ENCODE peak calls at places on chromosomes 12 and 14, in seven cellular contexts. E is ovary, K is adrenal gland, U is H1, C is neural progenitor cell, O is body of pancreas, Y is fibroblast of lung. S is an unnamed sample. For H3K36me3, the result is how much of the 10 kb centered on the place peaks cover.

GRCh38 chr12:89156862-89157262 is 195.4 kb downstream of the DUSP6 start:
- DNase-seq in K (no peak), E (no peak), Y (no peak), O (no peak), C (no peak), U (no peak), S (no peak)

GRCh38 chr12:53044052-53044581 is 5.7 kb upstream of the TNS2 start:
- DNase-seq in Y (no peak), U (no peak), E (peak), O (no peak), C (no peak), K (peak), S (no peak)

GRCh38 chr12:79531547-79531946 is 159.2 kb downstream of the PAWR start:
- DNase-seq in E (no peak), U (no peak), O (no peak), Y (no peak), K (no peak), C (no peak), S (no peak)

GRCh38 chr14:53214384-53214783 is 61.3 kb upstream of the DDHD1 start:
- DNase-seq in O (no peak), Y (no peak), E (peak), K (no peak), U (no peak), C (peak), S (no peak)

GRCh38 chr12:13780453-13780852 is 200.9 kb downstream of the GRIN2B start:
- DNase-seq in Y (no peak), E (no peak), O (no peak), U (no peak), C (no peak), K (no peak), S (no peak)

GRCh38 chr14:41285193-41285748 is 321.4 kb upstream of the LRFN5 start:
- DNase-seq in E (no peak), Y (peak), U (peak), O (peak), C (peak), K (peak), S (no peak)

GRCh38 chr12:10503460-10503859 is 2.2 kb upstream of the EIF2S3B start:
- DNase-seq in U (no peak), E (no peak), Y (no peak), O (no peak), K (no peak), C (no peak), S (no peak)

GRCh38 chr14:58865520-58866281 is 227.9 kb downstream of the DACT1 start:
- DNase-seq in Y (peak), K (no peak), E (no peak), C (no peak), U (no peak), O (no peak), S (no peak)

DNA sequence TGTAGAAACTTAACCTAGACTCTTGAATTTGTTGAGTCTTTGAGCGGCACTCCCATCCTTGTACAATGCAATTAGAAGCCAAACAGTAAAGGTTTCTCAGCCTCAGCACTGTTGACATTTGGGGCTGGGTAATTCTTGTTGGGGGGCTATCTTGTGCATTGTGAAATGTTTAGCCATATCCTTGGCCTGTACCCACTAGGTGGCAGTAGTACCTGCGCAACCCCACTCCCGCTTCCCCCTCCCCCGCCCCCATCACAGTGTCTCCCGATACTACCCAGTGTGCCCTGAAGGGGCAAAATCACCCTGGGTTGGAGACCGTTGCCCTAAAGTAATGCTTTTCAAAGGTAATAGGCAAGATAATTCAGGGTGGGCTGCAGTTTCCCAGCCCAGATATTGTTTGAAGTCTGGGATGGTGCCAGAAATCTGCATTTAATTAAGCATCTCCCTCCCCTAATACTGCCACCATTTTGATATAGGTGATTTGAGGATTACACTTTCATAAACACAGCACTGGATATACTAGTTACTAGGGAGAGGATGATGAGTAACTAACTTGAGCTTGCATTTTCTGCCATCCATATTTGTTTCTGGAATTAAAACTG is 1.8 kb downstream of the COX6A1 start:
- DNase-seq in Y (peak), K (peak), C (peak), O (peak), E (no peak), U (peak), S (peak)
- H3K4me3 ChIP-seq in Y (no peak), K (no peak), C (peak), O (no peak), E (no peak), U (no peak), S (peak)

DNA sequence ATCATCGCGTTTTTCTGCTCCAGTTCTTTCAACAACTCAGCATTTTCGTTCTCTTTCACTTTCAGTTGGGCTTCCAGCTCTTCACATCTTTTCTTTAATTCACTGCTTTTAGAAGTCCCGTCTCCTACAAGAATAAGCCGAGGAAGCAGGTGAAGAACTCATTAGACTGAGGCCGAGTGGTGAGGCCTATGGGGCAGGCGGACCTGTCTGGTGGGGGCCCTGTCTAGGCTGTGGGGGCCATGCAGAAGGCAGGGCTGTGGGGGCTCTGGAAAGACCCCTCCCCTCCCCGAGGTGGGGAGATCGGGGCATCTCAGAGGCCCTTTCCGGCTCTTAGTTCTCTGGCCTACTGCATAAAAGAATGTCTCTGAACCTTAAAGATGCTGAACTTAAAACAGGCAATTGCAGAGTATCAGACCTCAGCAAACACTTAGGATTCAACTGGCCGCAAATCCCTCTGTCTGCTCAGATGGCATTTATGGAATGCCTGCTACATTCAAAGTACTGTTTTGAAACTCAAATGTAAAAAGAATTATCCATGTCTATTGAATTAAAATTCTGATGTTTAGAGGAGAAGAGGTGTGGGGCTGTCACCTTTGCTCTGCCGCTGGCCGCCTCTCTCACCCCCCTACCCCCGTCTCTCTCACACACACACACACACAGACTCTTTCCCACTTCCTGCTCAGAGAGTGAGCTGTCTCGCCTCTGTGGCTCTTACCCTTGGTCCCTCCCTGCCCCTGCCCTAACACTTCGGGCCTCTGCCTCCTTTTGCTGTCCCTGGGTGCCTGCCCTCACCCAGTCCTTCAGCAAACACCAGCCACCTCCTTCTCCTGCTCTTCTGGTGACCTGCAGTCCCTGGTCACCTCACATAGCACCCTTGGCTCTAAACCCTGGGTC is 34.7 kb downstream of the CCDC92 start:
- DNase-seq in C (no peak), Y (no peak), O (no peak), E (no peak), K (no peak), U (no peak), S (no peak)
- H3K36me3 ChIP-seq in C (under half), Y (under half), O (under half), E (under half), K (under half), U (under half), S (under half)

GRCh38 chr14:104729835-104730181 is 5.8 kb downstream of the ADSS1 start:
- DNase-seq in U (no peak), C (no peak), Y (no peak), K (no peak), E (no peak), O (no peak), S (no peak)

GRCh38 chr14:104732355-104732804 is 8.4 kb downstream of the ADSS1 start:
- DNase-seq in Y (no peak), K (peak), C (no peak), O (peak), E (no peak), U (no peak), S (no peak)

GRCh38 chr14:104731925-104732294 is 7.9 kb downstream of the ADSS1 start:
- DNase-seq in U (no peak), Y (no peak), K (no peak), E (no peak), O (no peak), C (no peak), S (no peak)

GRCh38 chr14:104730504-104730903 is 6.5 kb downstream of the ADSS1 start:
- DNase-seq in Y (no peak), U (no peak), C (no peak), K (no peak), O (no peak), E (no peak), S (no peak)

GRCh38 chr14:104731249-104731924 is 7.4 kb downstream of the ADSS1 start:
- DNase-seq in E (no peak), C (peak), U (no peak), Y (no peak), O (no peak), K (no peak), S (peak)
- TF ChIP-seq CTCF in E (no peak), C (peak), U (no peak), Y (peak), O (no peak), K (no peak), S (peak)

GRCh38 chr14:71384007-71384605 is 476.8 kb downstream of the PCNX1 start:
- DNase-seq in K (no peak), O (peak), C (no peak), E (no peak), Y (no peak), U (no peak), S (no peak)
- H3K4me3 ChIP-seq in K (no peak), O (no peak), C (no peak), E (no peak), Y (no peak), U (no peak), S (no peak)

DNA sequence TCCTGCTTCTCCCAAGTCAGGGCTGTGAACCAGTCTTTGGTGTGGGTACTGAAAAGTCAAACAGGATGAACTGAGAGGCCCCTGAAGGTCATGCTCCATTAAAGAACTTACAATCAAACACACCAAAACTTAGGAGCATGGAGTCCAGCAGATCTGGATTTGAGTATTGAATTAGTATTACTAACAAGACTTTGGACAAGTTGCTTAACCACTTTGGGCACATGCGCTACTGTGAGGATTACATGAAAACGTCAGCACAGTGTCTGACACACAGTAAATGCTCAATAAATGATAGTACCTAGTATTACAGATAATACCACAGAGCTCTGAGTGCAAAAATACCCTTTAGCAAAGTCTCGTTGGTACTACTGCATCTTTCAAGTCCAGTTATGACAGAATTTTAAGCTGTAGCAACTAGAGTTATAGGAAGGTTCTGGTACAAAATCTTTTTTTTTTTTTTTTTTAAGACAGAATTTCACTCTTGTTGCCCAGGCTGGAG is 23.2 kb downstream of the TIMELESS start:
- DNase-seq in C (no peak), K (no peak), E (no peak), U (no peak), Y (no peak), O (no peak), S (no peak)
- H3K36me3 ChIP-seq in C (under half), K (under half), E (under half), U (under half), Y (under half), O (under half), S (half or more)

GRCh38 chr14:63840981-63841380 is 11.8 kb upstream of the SYNE2 start:
- DNase-seq in Y (no peak), U (peak), O (no peak), E (no peak), C (peak), K (peak), S (peak)
- TF ChIP-seq CTCF in Y (no peak), U (peak), O (no peak), E (no peak), C (peak), K (no peak), S (peak)

GRCh38 chr14:61563880-61564622 is 131.3 kb upstream of the HIF1A start:
- DNase-seq in O (no peak), Y (no peak), C (no peak), K (no peak), E (no peak), U (no peak), S (no peak)

GRCh38 chr14:61561144-61561543 is 134.2 kb upstream of the HIF1A start:
- DNase-seq in O (no peak), K (no peak), C (peak), U (no peak), E (no peak), Y (peak), S (peak)

GRCh38 chr14:61563162-61563511 is 132.2 kb upstream of the HIF1A start:
- DNase-seq in C (no peak), U (no peak), K (no peak), Y (no peak), E (no peak), O (peak), S (no peak)

GRCh38 chr14:61561657-61562276 is 133.5 kb upstream of the HIF1A start:
- DNase-seq in O (peak), U (no peak), Y (peak), C (no peak), E (peak), K (peak), S (peak)

GRCh38 chr14:61562321-61563161 is 132.8 kb upstream of the HIF1A start:
- DNase-seq in Y (peak), U (no peak), K (peak), O (peak), E (no peak), C (no peak), S (no peak)
- H3K4me3 ChIP-seq in Y (no peak), U (no peak), K (no peak), O (no peak), E (no peak), C (no peak), S (no peak)

GRCh38 chr12:105222726-105223357 is 13.1 kb downstream of the APPL2 start:
- DNase-seq in K (no peak), Y (no peak), O (no peak), U (no peak), C (no peak), E (no peak), S (no peak)

GRCh38 chr12:105222326-105222655 is 13.7 kb downstream of the APPL2 start:
- DNase-seq in O (no peak), E (no peak), K (no peak), C (no peak), U (no peak), Y (no peak), S (no peak)

GRCh38 chr12:105224399-105224798 is 11.6 kb downstream of the APPL2 start:
- DNase-seq in E (no peak), C (no peak), O (no peak), Y (no peak), U (no peak), K (no peak), S (no peak)

GRCh38 chr12:105223358-105223840 is 12.6 kb downstream of the APPL2 start:
- DNase-seq in O (no peak), Y (no peak), K (no peak), U (no peak), C (no peak), E (no peak), S (no peak)

DNA sequence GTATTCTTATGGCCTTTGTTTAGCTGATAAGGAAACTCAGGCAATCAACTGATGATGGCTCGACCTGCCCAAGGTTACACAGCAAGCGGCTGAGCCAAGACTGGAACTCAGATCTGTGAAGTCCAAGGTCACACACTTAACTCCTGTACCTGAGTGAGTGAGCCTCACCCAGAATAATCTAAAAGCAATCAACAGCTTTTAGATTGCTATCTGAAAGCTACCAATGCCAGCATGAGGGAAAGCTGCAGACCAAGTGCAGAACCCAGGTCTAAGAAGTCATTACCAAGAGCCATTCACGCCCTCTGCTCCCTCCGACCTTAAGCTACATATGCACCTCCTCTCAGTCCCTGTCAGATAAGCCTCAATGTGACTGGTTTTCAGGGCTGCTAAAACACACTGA is 12.1 kb downstream of the APPL2 start:
- DNase-seq in K (no peak), O (no peak), U (no peak), C (no peak), Y (no peak), E (no peak), S (no peak)
- H3K36me3 ChIP-seq in K (under half), O (under half), U (under half), C (under half), Y (under half), E (under half), S (under half)

GRCh38 chr14:77653473-77653872 is 37.0 kb upstream of the SPTLC2 start:
- DNase-seq in O (no peak), Y (no peak), C (peak), U (peak), E (no peak), K (no peak), S (peak)
- TF ChIP-seq CTCF in O (no peak), Y (no peak), C (peak), U (peak), E (no peak), K (no peak), S (peak)

GRCh38 chr12:117334098-117334497 is 27.3 kb downstream of the NOS1 start:
- DNase-seq in E (no peak), O (no peak), U (no peak), C (no peak), K (no peak), Y (no peak), S (no peak)
- H3K4me3 ChIP-seq in E (no peak), O (no peak), U (no peak), C (no peak), K (no peak), Y (no peak), S (no peak)